ENCODE peak calls at places on chromosomes 13 and 19, in eight cellular contexts. L is CD8-positive, alpha-beta T cell; Z is GM12865; Y is lower leg skin; V is heart right ventricle; O is pancreas; Q is psoas muscle; E is fibroblast of pulmonary artery. G is an unnamed sample.

GRCh38 chr13:37090912-37091311 is 14.6 kb downstream of the CSNK1A1L start:
- DNase-seq in L (no peak), Z (no peak), Y (no peak), V (no peak), O (no peak), Q (no peak), E (no peak), G (no peak)

GRCh38 chr13:108657520-108657919 is 28.1 kb downstream of the MYO16 start:
- DNase-seq in L (no peak), Z (no peak), Y (no peak), V (no peak), O (no peak), Q (no peak), E (no peak), G (no peak)

GRCh38 chr19:55647732-55648656 is at the start of gene CCDC106:
- DNase-seq in L (peak; percentile 51), Z (peak; percentile 80), Y (no peak), V (peak; percentile 79), O (peak; percentile 65), Q (peak; percentile 78), E (peak; percentile 76), G (no peak)

GRCh38 chr13:51136276-51136980 is 25.4 kb upstream of the C13orf42 start:
- DNase-seq in L (no peak), Z (no peak), Y (no peak), V (no peak), O (no peak), Q (no peak), E (no peak), G (no peak)

GRCh38 chr13:21289475-21289874 is 113.0 kb downstream of the MRPL57 start:
- DNase-seq in L (no peak), Z (no peak), Y (no peak), V (no peak), O (no peak), Q (no peak), E (no peak), G (no peak)

GRCh38 chr19:29672933-29673336 is 7.7 kb downstream of the PLEKHF1 start:
- DNase-seq in L (peak; percentile 87), Z (peak; percentile 86), Y (no peak), V (no peak), O (no peak), Q (no peak), E (no peak), G (peak; percentile 62)

GRCh38 chr13:109644956-109645355 is 141.4 kb downstream of the IRS2 start:
- DNase-seq in L (no peak), Z (no peak), Y (no peak), V (no peak), O (no peak), Q (no peak), E (no peak), G (no peak)

GRCh38 chr13:45950343-45950995 is 98.9 kb upstream of the SIAH3 start:
- DNase-seq in L (no peak), Z (no peak), Y (no peak), V (no peak), O (no peak), Q (no peak), E (peak; percentile 39), G (no peak)

GRCh38 chr13:60152904-60153303 is 10.8 kb downstream of the DIAPH3 start:
- DNase-seq in L (no peak), Z (peak; percentile 14), Y (no peak), V (no peak), O (no peak), Q (no peak), E (peak; percentile 28), G (no peak)

GRCh38 chr19:3178377-3178972 is at the start of gene S1PR4:
- DNase-seq in L (peak; percentile 79), Z (peak; percentile 90), Y (no peak), V (no peak), O (no peak), Q (no peak), E (no peak), G (no peak)

GRCh38 chr13:98586400-98587144 is 9.7 kb upstream of the STK24 start:
- DNase-seq in L (no peak), Z (no peak), Y (no peak), V (no peak), O (no peak), Q (no peak), E (no peak), G (no peak)

GRCh38 chr19:2038284-2039081 is 12.6 kb downstream of the MKNK2 start:
- DNase-seq in L (no peak), Z (peak; percentile 22), Y (peak; percentile 13), V (no peak), O (peak; percentile 39), Q (no peak), E (no peak), G (no peak)

GRCh38 chr19:51090471-51090870 is 7.8 kb upstream of the KLK14 start:
- DNase-seq in L (no peak), Z (no peak), Y (no peak), V (no peak), O (no peak), Q (no peak), E (no peak), G (no peak)

GRCh38 chr13:30173301-30173605 is 134.1 kb downstream of the KATNAL1 start:
- DNase-seq in L (no peak), Z (no peak), Y (no peak), V (no peak), O (no peak), Q (no peak), E (peak; percentile 32), G (no peak)

GRCh38 chr13:109371066-109371465 is 415.3 kb downstream of the IRS2 start:
- DNase-seq in L (no peak), Z (no peak), Y (no peak), V (no peak), O (no peak), Q (no peak), E (no peak), G (no peak)

GRCh38 chr19:2511991-2512390 is 36.1 kb downstream of the GADD45B start:
- DNase-seq in L (no peak), Z (peak; percentile 61), Y (no peak), V (no peak), O (no peak), Q (no peak), E (no peak), G (no peak)

GRCh38 chr19:4744451-4745170 is 21.0 kb upstream of the DPP9 start:
- DNase-seq in L (no peak), Z (no peak), Y (peak; percentile 46), V (peak; percentile 48), O (no peak), Q (no peak), E (peak; percentile 98), G (no peak)

GRCh38 chr19:3818479-3818878 is 32.3 kb upstream of the MATK start:
- DNase-seq in L (no peak), Z (no peak), Y (no peak), V (no peak), O (no peak), Q (no peak), E (peak; percentile 16), G (no peak)

GRCh38 chr19:18781885-18782527 is 9.1 kb downstream of the COMP start:
- DNase-seq in L (no peak), Z (no peak), Y (no peak), V (no peak), O (no peak), Q (no peak), E (no peak), G (no peak)

GRCh38 chr19:14435320-14436050 is 2.4 kb downstream of the PKN1 start:
- DNase-seq in L (no peak), Z (no peak), Y (no peak), V (no peak), O (no peak), Q (no peak), E (no peak), G (no peak)

GRCh38 chr19:2607712-2608601 is 94.5 kb downstream of the GNG7 start:
- DNase-seq in L (peak; percentile 67), Z (peak; percentile 94), Y (no peak), V (no peak), O (no peak), Q (no peak), E (no peak), G (peak; percentile 94)

GRCh38 chr19:44356383-44357111 is at the start of gene ZNF112:
- DNase-seq in L (no peak), Z (peak; percentile 33), Y (peak; percentile 88), V (peak; percentile 93), O (peak; percentile 92), Q (peak; percentile 80), E (peak; percentile 93), G (no peak)
- H3K4me3 ChIP-seq in L (peak within 1 kb of the TSS; percentile 39), Z (no peak within 1 kb of the TSS), Y (peak within 1 kb of the TSS; percentile 28), V (peak within 1 kb of the TSS; percentile 76), O (peak within 1 kb of the TSS; percentile 41), Q (peak within 1 kb of the TSS; percentile 79), E (peak within 1 kb of the TSS; percentile 90), G (no peak within 1 kb of the TSS)

DNA sequence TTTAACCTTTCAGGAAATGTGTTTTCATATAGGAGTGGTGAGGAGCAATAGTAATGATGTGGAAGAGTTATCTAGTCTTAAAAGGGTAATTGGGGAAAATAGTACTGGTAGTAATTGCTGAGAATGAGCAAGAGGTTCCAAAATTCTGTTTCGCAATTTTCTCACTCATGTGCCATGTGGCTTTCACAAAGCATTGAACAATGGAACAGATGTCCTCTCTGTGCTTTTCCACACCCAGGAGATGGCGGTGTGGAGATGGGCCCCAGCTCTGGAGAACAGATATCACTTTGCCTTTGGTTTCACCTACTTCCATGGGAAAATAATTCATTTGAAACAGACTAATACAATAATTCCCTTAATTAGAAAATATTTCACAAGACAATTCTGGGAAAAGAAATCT is 170.0 kb upstream of the SLC10A2 start:
- DNase-seq in L (no peak), Z (no peak), Y (no peak), V (no peak), O (no peak), Q (no peak), E (peak; percentile 36), G (no peak)
- TF ChIP-seq CTCF in L (no peak), Z (peak; percentile 2), Y (no peak), V (no peak), O (no peak), Q (no peak), E (peak; percentile 33), G (no peak)

GRCh38 chr19:39409886-39410619 is 2.4 kb upstream of the PLEKHG2 start:
- DNase-seq in L (peak; percentile 71), Z (peak; percentile 87), Y (peak; percentile 76), V (peak; percentile 83), O (no peak), Q (peak; percentile 87), E (peak; percentile 83), G (no peak)

GRCh38 chr19:39411006-39411831 is 1.2 kb upstream of the PLEKHG2 start:
- DNase-seq in L (peak; percentile 28), Z (peak; percentile 53), Y (peak; percentile 55), V (no peak), O (peak; percentile 68), Q (peak; percentile 63), E (peak; percentile 72), G (no peak)

GRCh38 chr19:39411832-39412099 is 703 bp upstream of the PLEKHG2 start:
- DNase-seq in L (peak; percentile 94), Z (peak; percentile 94), Y (peak; percentile 95), V (peak; percentile 92), O (peak; percentile 91), Q (peak; percentile 89), E (peak; percentile 95), G (peak; percentile 87)

GRCh38 chr19:39409207-39409885 is 2.7 kb downstream of the ZFP36 start:
- DNase-seq in L (peak; percentile 88), Z (peak; percentile 88), Y (peak; percentile 92), V (peak; percentile 90), O (peak; percentile 94), Q (peak; percentile 95), E (peak; percentile 70), G (no peak)

GRCh38 chr19:39410620-39411005 is 1.9 kb upstream of the PLEKHG2 start:
- DNase-seq in L (no peak), Z (no peak), Y (no peak), V (no peak), O (peak; percentile 40), Q (no peak), E (no peak), G (no peak)
- H3K4me3 ChIP-seq in L (peak overlapping the region; percentile 100), Z (peak overlapping the region; percentile 92), Y (peak overlapping the region; percentile 99), V (peak overlapping the region; percentile 73), O (no peak overlapping the region), Q (peak overlapping the region; percentile 97), E (peak overlapping the region; percentile 81), G (peak overlapping the region; percentile 98)

GRCh38 chr19:40521276-40521675 is 54.5 kb downstream of the SPTBN4 start:
- DNase-seq in L (no peak), Z (peak; percentile 21), Y (no peak), V (no peak), O (no peak), Q (no peak), E (peak; percentile 51), G (peak; percentile 8)
- TF ChIP-seq CTCF in L (no peak), Z (peak; percentile 12), Y (no peak), V (peak; percentile 21), O (no peak), Q (peak; percentile 28), E (peak; percentile 41), G (peak; percentile 56)